ENCODE peak calls at places on chromosomes 11 and 22, in ten cellular contexts. V is A549; W is psoas muscle; C is GM23248; J is spleen; U is RWPE1; B is neural progenitor cell; Y is ovary; Z is CD8-positive, alpha-beta T cell; L is fibroblast of lung. R is an unnamed sample.

GRCh38 chr22:25845985-25846745 is 104.2 kb downstream of the MYO18B start:
- DNase-seq in L (no peak), Z (no peak), J (no peak), B (no peak), U (no peak), W (no peak), V (no peak), C (peak; percentile 17), Y (no peak), R (no peak)

GRCh38 chr11:111387318-111387863 is 8.3 kb upstream of the POU2AF1 start:
- DNase-seq in Z (no peak), J (no peak), U (no peak), B (no peak), Y (no peak), W (peak; percentile 21), V (no peak), C (no peak), L (no peak), R (peak; percentile 95)

GRCh38 chr11:34600339-34601084 is 20.4 kb upstream of the EHF start:
- DNase-seq in V (peak; percentile 98), Z (no peak), W (no peak), C (no peak), J (no peak), B (no peak), U (peak; percentile 13), L (no peak), Y (no peak), R (peak; percentile 74)

GRCh38 chr22:30875481-30876215 is 92.9 kb downstream of the MORC2 start:
- DNase-seq in J (peak; percentile 54), Z (no peak), L (no peak), W (peak; percentile 77), C (peak; percentile 3), Y (no peak), B (no peak), V (no peak), U (no peak), R (no peak)

GRCh38 chr11:37973926-37974325 is 1375.9 kb upstream of the RAG2 start:
- DNase-seq in W (no peak), J (no peak), U (no peak), Z (no peak), C (no peak), Y (no peak), B (no peak), L (no peak), V (no peak), R (no peak)

GRCh38 chr11:126764221-126764620 is 236.3 kb downstream of the KIRREL3 start:
- DNase-seq in U (no peak), J (no peak), W (no peak), Y (no peak), Z (no peak), V (peak; percentile 11), C (peak; percentile 8), L (no peak), B (no peak), R (no peak)

GRCh38 chr22:34851918-34852662 is 213.9 kb upstream of the ISX start:
- DNase-seq in C (no peak), L (no peak), Y (no peak), V (no peak), Z (no peak), B (peak; percentile 6), J (no peak), U (no peak), W (no peak), R (no peak)

GRCh38 chr22:20760084-20760483 is 13.8 kb upstream of the SERPIND1 start:
- DNase-seq in W (no peak), V (no peak), J (no peak), B (no peak), L (no peak), C (no peak), U (no peak), Z (no peak), Y (no peak), R (no peak)

GRCh38 chr11:67586568-67587250 is 3.1 kb downstream of the GSTP1 start:
- DNase-seq in W (no peak), B (no peak), Y (no peak), U (no peak), V (no peak), C (no peak), J (no peak), L (no peak), Z (no peak), R (no peak)

GRCh38 chr11:67584881-67585873 is 1.6 kb downstream of the GSTP1 start:
- DNase-seq in J (no peak), C (peak; percentile 30), Y (peak; percentile 52), W (no peak), L (no peak), U (no peak), B (no peak), Z (no peak), V (no peak), R (no peak)

GRCh38 chr11:67583319-67584204 is at the start of gene GSTP1:
- DNase-seq in W (peak; percentile 93), Y (peak; percentile 95), V (peak; percentile 90), J (peak; percentile 95), C (peak; percentile 96), L (peak; percentile 90), B (peak; percentile 96), Z (peak; percentile 79), U (peak; percentile 77), R (peak; percentile 87)

GRCh38 chr11:67584205-67584880 is 731 bp downstream of the GSTP1 start:
- DNase-seq in W (peak; percentile 78), J (peak; percentile 91), B (peak; percentile 73), Y (peak; percentile 79), C (peak; percentile 80), L (peak; percentile 67), Z (peak; percentile 25), U (peak; percentile 68), V (no peak), R (peak; percentile 83)

DNA sequence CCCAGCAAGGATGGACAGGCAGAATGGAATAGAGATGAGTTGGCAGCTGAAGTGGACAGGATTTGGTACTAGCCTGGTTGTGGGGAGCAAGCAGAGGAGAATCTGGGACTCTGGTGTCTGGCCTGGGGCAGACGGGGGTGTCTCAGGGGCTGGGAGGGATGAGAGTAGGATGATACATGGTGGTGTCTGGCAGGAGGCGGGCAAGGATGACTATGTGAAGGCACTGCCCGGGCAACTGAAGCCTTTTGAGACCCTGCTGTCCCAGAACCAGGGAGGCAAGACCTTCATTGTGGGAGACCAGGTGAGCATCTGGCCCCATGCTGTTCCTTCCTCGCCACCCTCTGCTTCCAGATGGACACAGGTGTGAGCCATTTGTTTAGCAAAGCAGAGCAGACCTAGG is 2.3 kb downstream of the GSTP1 start:
- DNase-seq in V (no peak), J (no peak), Z (no peak), L (no peak), W (no peak), B (no peak), Y (no peak), C (peak; percentile 17), U (no peak), R (no peak)
- H3K27ac ChIP-seq in V (no peak overlapping the region), J (peak overlapping the region; percentile 80), Z (no peak overlapping the region), L (no peak overlapping the region), W (no peak overlapping the region), B (no peak overlapping the region), Y (no peak overlapping the region), C (no peak overlapping the region), U (peak overlapping the region; percentile 99), R (no peak overlapping the region)

GRCh38 chr11:128420277-128420676 is 167.1 kb downstream of the ETS1 start:
- DNase-seq in W (no peak), U (no peak), Z (no peak), B (no peak), C (peak; percentile 23), L (no peak), Y (no peak), V (no peak), J (no peak), R (no peak)

GRCh38 chr11:128415539-128415938 is 171.8 kb downstream of the ETS1 start:
- DNase-seq in J (no peak), L (no peak), Z (no peak), C (no peak), V (no peak), B (no peak), U (no peak), W (no peak), Y (no peak), R (no peak)

GRCh38 chr11:128419012-128419767 is 168.2 kb downstream of the ETS1 start:
- DNase-seq in B (no peak), Z (no peak), V (no peak), W (no peak), L (no peak), C (no peak), J (no peak), U (no peak), Y (no peak), R (no peak)

GRCh38 chr11:128417607-128418324 is 169.6 kb downstream of the ETS1 start:
- DNase-seq in U (peak; percentile 18), Y (no peak), W (no peak), C (peak; percentile 93), J (no peak), L (peak; percentile 91), V (no peak), B (no peak), Z (no peak), R (no peak)

GRCh38 chr11:128416976-128417375 is 170.4 kb downstream of the ETS1 start:
- DNase-seq in C (no peak), V (no peak), W (no peak), J (no peak), U (no peak), B (no peak), Z (no peak), L (no peak), Y (no peak), R (no peak)
- H3K27ac ChIP-seq in C (peak overlapping the region; percentile 81), V (no peak overlapping the region), W (peak overlapping the region; percentile 62), J (peak overlapping the region; percentile 70), U (no peak overlapping the region), B (no peak overlapping the region), Z (no peak overlapping the region), L (peak overlapping the region; percentile 40), Y (no peak overlapping the region), R (no peak overlapping the region)

DNA sequence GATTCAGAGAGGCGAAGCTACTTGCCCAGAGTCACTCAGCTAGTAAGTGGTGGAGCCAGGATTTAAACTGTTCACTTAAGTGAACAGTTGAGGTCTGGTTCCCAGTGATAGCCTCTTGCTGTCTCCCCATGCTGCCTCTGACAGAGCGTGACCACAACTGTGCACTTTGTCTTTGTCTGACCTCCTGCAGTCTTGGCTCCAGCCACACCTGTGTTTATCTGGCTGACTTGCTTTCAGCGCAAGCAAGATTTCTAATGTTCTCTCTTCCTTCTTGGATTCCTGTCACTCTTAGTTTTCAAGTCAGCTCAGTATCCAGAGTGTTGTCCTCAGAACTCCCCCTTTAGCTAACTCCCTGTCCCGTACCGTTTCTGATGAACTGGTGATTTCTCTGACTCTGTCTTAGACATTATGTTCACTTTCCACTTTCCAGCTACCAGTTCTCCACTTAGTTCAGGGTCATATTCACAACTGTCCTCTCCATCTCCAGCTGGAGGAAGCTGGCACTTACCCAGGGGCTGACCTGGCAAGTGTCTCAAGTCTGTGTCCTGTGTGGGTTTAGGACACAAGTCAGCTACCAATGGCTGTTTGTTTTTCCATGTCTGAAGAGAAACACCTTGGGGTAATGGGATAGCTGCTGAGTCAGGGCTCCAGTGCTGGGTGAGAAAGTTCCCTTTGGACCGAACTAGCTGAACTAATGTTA is 134.6 kb downstream of the CSNK2A3 start:
- DNase-seq in Y (no peak), U (no peak), J (no peak), W (peak; percentile 38), Z (no peak), V (no peak), B (no peak), L (no peak), C (no peak), R (peak; percentile 32)
- H3K27ac ChIP-seq in Y (no peak overlapping the region), U (no peak overlapping the region), J (no peak overlapping the region), W (no peak overlapping the region), Z (no peak overlapping the region), V (no peak overlapping the region), B (no peak overlapping the region), L (no peak overlapping the region), C (no peak overlapping the region), R (no peak overlapping the region)

DNA sequence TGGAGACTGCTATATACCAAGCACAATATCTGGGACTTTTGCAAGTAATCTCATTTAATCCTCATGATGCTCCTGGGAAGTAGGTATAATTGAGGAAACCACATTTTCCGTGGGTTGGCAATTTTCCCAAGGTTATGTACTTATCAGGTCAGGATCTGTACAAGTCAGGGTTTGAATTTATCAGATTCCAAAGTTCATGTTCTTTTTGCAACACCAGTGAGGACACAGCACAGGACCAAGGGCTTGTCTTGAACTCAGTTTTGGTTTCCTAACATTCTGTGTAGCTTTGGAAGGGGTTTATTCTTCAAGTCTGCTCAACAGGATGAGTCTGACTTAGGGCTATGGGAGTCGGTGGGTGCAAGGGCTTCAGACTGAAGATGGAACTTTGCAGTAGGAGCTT is 30.4 kb downstream of the INSC start:
- DNase-seq in J (no peak), Z (no peak), U (no peak), V (no peak), L (no peak), B (no peak), Y (no peak), W (no peak), C (no peak), R (no peak)
- H3K27ac ChIP-seq in J (no peak overlapping the region), Z (no peak overlapping the region), U (no peak overlapping the region), V (no peak overlapping the region), L (no peak overlapping the region), B (no peak overlapping the region), Y (no peak overlapping the region), W (no peak overlapping the region), C (peak overlapping the region; percentile 91), R (no peak overlapping the region)

R was measured in body of pancreas.